ENCODE peak calls at places on chromosome 19, in six cellular contexts. T, O, V, F, R and D are unnamed samples.

GRCh38 chr19:30345686-30346085 is 26.5 kb upstream of the ZNF536 start:
- DNase-seq in T (no peak), O (no peak), V (no peak), R (no peak), F (no peak), D (no peak)

GRCh38 chr19:3350014-3350663 is 16.2 kb upstream of the NFIC start:
- DNase-seq in V (no peak), F (no peak), T (no peak), O (no peak), R (no peak), D (no peak)

GRCh38 chr19:27974082-27974513 is 1238.9 kb downstream of the UQCRFS1 start:
- DNase-seq in F (peak), R (no peak), O (no peak), T (no peak), V (no peak), D (no peak)

GRCh38 chr19:30936276-30936675 is 413.0 kb downstream of the TSHZ3 start:
- DNase-seq in O (no peak), V (no peak), R (no peak), T (no peak), F (no peak), D (no peak)

GRCh38 chr19:1068111-1069001 is 1.4 kb downstream of the ARHGAP45 start:
- DNase-seq in T (no peak), F (no peak), V (no peak), R (peak), O (no peak), D (peak)

GRCh38 chr19:29283366-29283765 is 70.4 kb upstream of the UQCRFS1 start:
- DNase-seq in T (no peak), F (no peak), O (no peak), R (no peak), V (no peak), D (no peak)

GRCh38 chr19:1247747-1248453 is 483 bp upstream of the MIDN start:
- DNase-seq in V (no peak), R (peak), F (peak), T (no peak), O (peak), D (no peak)

GRCh38 chr19:43152217-43152616 is 34.1 kb downstream of the PSG5 start:
- DNase-seq in T (no peak), F (peak), R (no peak), V (no peak), O (no peak), D (no peak)

GRCh38 chr19:10395003-10395402 is 8.3 kb downstream of the CDC37 start:
- DNase-seq in V (no peak), O (no peak), T (no peak), F (no peak), R (no peak), D (no peak)

GRCh38 chr19:13120817-13121216 is 2.8 kb downstream of the NACC1 start:
- DNase-seq in O (no peak), T (peak), F (peak), R (no peak), V (no peak), D (no peak)

GRCh38 chr19:982567-983170 is 1.5 kb upstream of the WDR18 start:
- DNase-seq in V (no peak), F (peak), O (peak), R (peak), T (no peak), D (peak)

GRCh38 chr19:7829162-7829520 is 877 bp upstream of the EVI5L start:
- DNase-seq in V (no peak), T (no peak), F (no peak), R (no peak), O (no peak), D (no peak)

GRCh38 chr19:7450243-7451223 is 38.3 kb downstream of the PEX11G start:
- DNase-seq in F (peak), T (peak), R (no peak), O (no peak), V (no peak), D (no peak)

GRCh38 chr19:55353803-55354697 is 469 bp downstream of the COX6B2 start:
- DNase-seq in F (peak), O (no peak), R (peak), V (no peak), T (no peak), D (peak)

GRCh38 chr19:46984077-46985010 is 35.3 kb upstream of the NPAS1 start:
- DNase-seq in F (peak), R (peak), V (no peak), T (peak), O (no peak), D (no peak)

GRCh38 chr19:11010041-11010440 is 49.2 kb downstream of the SMARCA4 start:
- DNase-seq in V (no peak), F (no peak), T (no peak), R (no peak), O (no peak), D (no peak)

GRCh38 chr19:46994141-46994686 is 25.4 kb upstream of the NPAS1 start:
- DNase-seq in F (no peak), V (no peak), R (no peak), O (no peak), T (no peak), D (no peak)

GRCh38 chr19:48543121-48543710 is 8.8 kb upstream of the SULT2B1 start:
- DNase-seq in F (peak), V (no peak), R (no peak), T (no peak), O (no peak), D (no peak)

GRCh38 chr19:42115705-42116104 is 16.5 kb downstream of the POU2F2 start:
- DNase-seq in V (no peak), T (no peak), R (no peak), F (no peak), O (no peak), D (no peak)

GRCh38 chr19:42114412-42114811 is 17.8 kb downstream of the POU2F2 start:
- DNase-seq in R (no peak), V (no peak), T (no peak), O (no peak), F (no peak), D (no peak)

GRCh38 chr19:42111811-42112210 is 20.4 kb downstream of the POU2F2 start:
- DNase-seq in V (no peak), R (no peak), F (no peak), T (no peak), O (no peak), D (no peak)

GRCh38 chr19:42115219-42115618 is 17.0 kb downstream of the POU2F2 start:
- DNase-seq in V (no peak), R (no peak), O (no peak), T (no peak), F (peak), D (no peak)

GRCh38 chr19:42113641-42114348 is 18.5 kb downstream of the POU2F2 start:
- DNase-seq in T (peak), F (peak), R (no peak), O (no peak), V (peak), D (no peak)
- TF ChIP-seq CTCF in T (peak), F (peak), R (no peak), O (no peak), V (peak), D (no peak)

DNA sequence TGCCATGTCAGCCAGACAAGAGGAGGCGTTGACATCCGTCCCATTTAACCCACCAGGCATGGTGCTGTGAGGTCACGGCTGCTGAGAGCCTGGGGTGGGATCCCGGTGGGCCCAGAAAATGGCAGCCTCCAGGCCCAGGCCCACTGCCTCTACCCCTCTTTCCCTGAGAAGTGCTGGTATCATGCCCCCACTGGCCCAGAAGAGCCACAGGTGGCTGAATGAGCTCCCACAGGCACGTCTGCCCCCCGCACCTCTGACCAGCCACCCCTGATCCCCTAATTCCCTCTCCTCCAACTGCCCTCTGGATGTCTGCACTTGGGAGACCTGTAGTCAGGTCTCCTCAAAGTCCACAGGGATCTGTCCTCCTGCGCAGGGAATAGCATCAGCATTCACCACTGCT is 37.3 kb upstream of the KCTD15 start:
- DNase-seq in T (no peak), V (no peak), F (no peak), O (no peak), R (no peak), D (no peak)
- TF ChIP-seq CTCF in T (no peak), V (no peak), F (no peak), O (no peak), R (no peak), D (no peak)

DNA sequence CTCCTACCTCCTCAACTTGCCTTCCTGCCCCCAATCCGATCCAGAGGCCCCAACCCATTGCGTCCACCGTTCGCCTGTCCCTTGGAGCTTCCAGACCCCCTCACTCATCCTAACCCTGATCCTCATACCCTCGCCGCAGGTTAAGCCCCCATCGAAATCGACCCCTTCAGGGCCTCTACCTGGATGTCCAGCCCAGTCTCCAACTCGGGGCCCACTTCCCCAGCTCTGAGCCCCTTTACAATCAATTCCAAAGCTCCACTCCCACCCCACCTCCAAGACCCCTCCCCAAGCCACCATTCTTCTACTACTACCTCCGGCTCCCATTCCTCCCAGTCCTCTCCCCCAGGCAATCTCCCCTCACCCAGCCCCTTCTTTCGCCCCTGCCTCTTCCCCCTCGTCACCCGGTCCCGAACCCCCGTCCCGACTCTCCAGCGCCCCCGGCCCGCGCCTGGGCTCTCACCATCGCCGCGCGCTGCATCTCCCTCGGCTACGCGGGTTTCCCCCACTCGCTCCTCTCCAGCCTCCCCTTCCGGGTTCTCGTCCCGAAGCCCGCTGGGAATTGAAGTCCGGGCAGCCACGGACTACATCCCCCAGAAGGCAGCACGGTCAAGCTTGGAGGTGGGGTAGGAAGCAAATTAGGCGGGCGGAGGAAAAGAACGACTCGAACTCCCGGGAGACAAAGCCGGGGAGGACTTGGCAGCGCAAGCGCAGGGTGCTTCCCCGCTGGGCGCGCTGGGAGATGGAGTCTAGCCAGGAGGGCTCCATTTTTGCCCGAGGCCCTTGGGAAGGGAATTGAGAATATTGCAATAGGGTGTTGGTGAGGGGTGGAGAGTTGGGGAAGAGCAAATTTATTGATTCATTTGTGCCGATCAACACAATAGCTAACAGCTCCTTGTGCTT is at the start of gene FBXO46:
- DNase-seq in O (peak), F (peak), R (peak), V (peak), T (peak), D (peak)
- TF ChIP-seq CTCF in O (peak), F (peak), R (no peak), V (peak), T (no peak), D (no peak)

GRCh38 chr19:5805465-5806132 is 732 bp downstream of the NRTN start:
- DNase-seq in T (no peak), F (peak), O (peak), V (no peak), R (peak), D (no peak)
- TF ChIP-seq CTCF in T (peak), F (peak), O (peak), V (peak), R (peak), D (peak)

DNA sequence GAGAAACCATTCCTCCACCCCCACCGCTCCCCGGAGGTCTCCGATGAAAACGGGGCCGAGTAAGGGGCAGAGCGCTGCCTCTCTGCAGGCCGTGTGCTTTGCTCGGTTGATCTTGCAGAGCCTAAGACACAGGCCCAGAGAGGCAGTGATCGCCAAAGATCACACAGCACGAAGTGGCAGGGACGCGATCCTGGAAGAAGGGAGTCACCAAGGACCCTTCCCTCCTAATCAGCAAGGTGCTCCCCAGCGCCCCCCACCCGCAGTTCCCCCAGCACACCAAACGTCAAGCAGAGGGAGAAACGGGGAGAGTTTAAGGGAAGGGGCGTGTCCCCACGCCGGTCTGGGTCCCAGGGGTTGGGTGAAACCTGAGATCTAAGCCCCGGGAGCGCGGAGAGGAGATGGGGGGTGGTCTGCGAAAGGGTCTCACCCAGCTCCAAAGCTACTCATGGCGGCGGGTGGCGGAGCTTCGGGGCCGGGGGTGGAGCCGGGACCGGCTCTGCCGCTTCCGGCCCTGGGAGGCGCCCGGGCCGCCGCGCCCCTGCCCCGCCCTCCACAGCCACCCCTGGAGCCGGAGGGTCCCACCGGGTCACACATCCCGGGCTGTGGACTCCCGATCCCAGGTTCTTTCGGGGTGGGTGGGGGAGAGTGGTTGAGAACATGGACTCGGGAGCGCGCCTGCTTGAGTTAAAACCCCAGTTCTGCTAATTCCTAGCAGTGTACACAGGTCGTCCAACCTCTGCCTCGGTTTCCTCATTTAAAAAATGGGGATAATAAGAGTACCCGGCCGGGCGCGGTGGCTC is at the start of gene EML2:
- DNase-seq in O (no peak), R (peak), F (peak), V (no peak), T (no peak), D (peak)
- TF ChIP-seq CTCF in O (peak), R (no peak), F (peak), V (peak), T (peak), D (no peak)

GRCh38 chr19:16382775-16383543 is 58.3 kb downstream of the KLF2 start:
- DNase-seq in R (peak), F (peak), O (peak), T (peak), V (peak), D (peak)

GRCh38 chr19:16384688-16385087 is 60.1 kb downstream of the KLF2 start:
- DNase-seq in F (no peak), O (no peak), T (no peak), V (no peak), R (no peak), D (no peak)

GRCh38 chr19:16385296-16385695 is 60.7 kb downstream of the KLF2 start:
- DNase-seq in O (no peak), T (no peak), F (no peak), R (no peak), V (no peak), D (no peak)

GRCh38 chr19:16381756-16382401 is 57.3 kb downstream of the KLF2 start:
- DNase-seq in O (peak), V (no peak), R (peak), F (peak), T (peak), D (no peak)

DNA sequence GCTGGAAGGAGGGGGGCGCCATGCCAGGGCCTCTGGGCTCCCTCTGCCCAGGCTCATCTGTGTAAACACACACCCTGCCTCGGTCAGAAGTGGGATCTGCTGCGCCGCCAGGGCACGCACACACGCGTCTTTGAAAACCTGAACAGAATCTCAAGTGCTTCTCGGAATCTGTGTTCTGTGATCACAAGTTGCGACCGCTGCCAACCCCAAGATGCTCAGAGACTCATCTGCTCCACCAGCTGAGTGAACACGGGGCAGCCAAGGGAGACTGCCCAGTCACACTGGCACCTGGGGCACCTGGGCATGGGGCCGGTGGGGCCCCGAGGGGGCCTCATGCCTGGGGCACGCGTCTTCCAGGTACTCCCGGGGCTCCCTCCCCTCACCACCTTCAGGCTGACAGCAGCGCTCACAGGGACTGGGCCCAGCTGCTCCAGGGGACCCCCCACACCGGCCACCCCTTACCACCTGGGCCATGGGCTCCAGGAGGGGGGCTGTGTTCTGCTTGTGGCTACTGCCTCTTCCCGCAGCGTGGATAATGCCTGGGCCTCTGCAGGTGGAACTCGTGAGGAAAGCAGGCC is 59.0 kb downstream of the KLF2 start:
- DNase-seq in V (no peak), F (no peak), T (no peak), O (no peak), R (no peak), D (no peak)
- TF ChIP-seq CTCF in V (no peak), F (no peak), T (no peak), O (no peak), R (no peak), D (no peak)

GRCh38 chr19:2274937-2275535 is 6.9 kb downstream of the PEAK3 start:
- DNase-seq in O (peak), V (no peak), T (no peak), F (peak), R (peak), D (peak)
- TF ChIP-seq CTCF in O (peak), V (peak), T (peak), F (peak), R (peak), D (no peak)